ENCODE peak calls at places on chromosomes 2 and 18, in four cellular contexts. I, R, A and S are unnamed samples.

GRCh38 chr2:216691210-216691741 is 4.1 kb downstream of the IGFBP5 start:
- DNase-seq in I (no peak), R (peak), A (no peak), S (peak)

GRCh38 chr2:109046925-109047508 is 58.0 kb upstream of the EDAR start:
- DNase-seq in I (no peak), R (no peak), A (peak), S (no peak)

GRCh38 chr2:121608367-121608766 is 40.9 kb downstream of the CLASP1 start:
- DNase-seq in I (no peak), R (no peak), A (no peak), S (no peak)

GRCh38 chr2:96970910-96971309 is 15.5 kb downstream of the FAM178B start:
- DNase-seq in I (no peak), R (no peak), A (no peak), S (no peak)

GRCh38 chr2:157172866-157173578 is 84.5 kb upstream of the GALNT5 start:
- DNase-seq in I (no peak), R (no peak), A (no peak), S (no peak)

GRCh38 chr2:129766159-129766485 is 213.3 kb upstream of the RAB6C start:
- DNase-seq in I (no peak), R (no peak), A (no peak), S (no peak)

GRCh38 chr18:22032392-22032961 is 136.9 kb upstream of the GATA6 start:
- DNase-seq in I (no peak), R (no peak), A (peak), S (no peak)

GRCh38 chr2:40760071-40760666 is 308.3 kb upstream of the SLC8A1 start:
- DNase-seq in I (no peak), R (peak), A (no peak), S (peak)

GRCh38 chr2:240983361-240983995 is 14.9 kb upstream of the SNED1 start:
- DNase-seq in I (peak), R (peak), A (no peak), S (peak)

GRCh38 chr2:27566628-27567027 is 16.2 kb upstream of the ZNF512 start:
- DNase-seq in I (no peak), R (no peak), A (no peak), S (no peak)

GRCh38 chr2:9668686-9669338 is 38.0 kb upstream of the YWHAQ start:
- DNase-seq in I (no peak), R (no peak), A (no peak), S (no peak)

GRCh38 chr2:49226360-49226759 is 72.0 kb upstream of the FSHR start:
- DNase-seq in I (no peak), R (no peak), A (no peak), S (no peak)

GRCh38 chr18:7740815-7741214 is 173.7 kb downstream of the PTPRM start:
- DNase-seq in I (no peak), R (no peak), A (no peak), S (no peak)

GRCh38 chr2:211564441-211564840 is 974.2 kb downstream of the ERBB4 start:
- DNase-seq in I (no peak), R (no peak), A (no peak), S (no peak)

GRCh38 chr2:28978606-28979005 is 2.5 kb upstream of the TOGARAM2 start:
- DNase-seq in I (no peak), R (no peak), A (no peak), S (no peak)

GRCh38 chr2:214593723-214594122 is 182.9 kb downstream of the VWC2L start:
- DNase-seq in I (peak), R (no peak), A (no peak), S (no peak)

GRCh38 chr18:38470421-38470820 is 904.8 kb upstream of the CELF4 start:
- DNase-seq in I (no peak), R (no peak), A (no peak), S (no peak)
- TF ChIP-seq NRF1 in I (no peak), R (no peak), A (no peak), S (no peak)

DNA sequence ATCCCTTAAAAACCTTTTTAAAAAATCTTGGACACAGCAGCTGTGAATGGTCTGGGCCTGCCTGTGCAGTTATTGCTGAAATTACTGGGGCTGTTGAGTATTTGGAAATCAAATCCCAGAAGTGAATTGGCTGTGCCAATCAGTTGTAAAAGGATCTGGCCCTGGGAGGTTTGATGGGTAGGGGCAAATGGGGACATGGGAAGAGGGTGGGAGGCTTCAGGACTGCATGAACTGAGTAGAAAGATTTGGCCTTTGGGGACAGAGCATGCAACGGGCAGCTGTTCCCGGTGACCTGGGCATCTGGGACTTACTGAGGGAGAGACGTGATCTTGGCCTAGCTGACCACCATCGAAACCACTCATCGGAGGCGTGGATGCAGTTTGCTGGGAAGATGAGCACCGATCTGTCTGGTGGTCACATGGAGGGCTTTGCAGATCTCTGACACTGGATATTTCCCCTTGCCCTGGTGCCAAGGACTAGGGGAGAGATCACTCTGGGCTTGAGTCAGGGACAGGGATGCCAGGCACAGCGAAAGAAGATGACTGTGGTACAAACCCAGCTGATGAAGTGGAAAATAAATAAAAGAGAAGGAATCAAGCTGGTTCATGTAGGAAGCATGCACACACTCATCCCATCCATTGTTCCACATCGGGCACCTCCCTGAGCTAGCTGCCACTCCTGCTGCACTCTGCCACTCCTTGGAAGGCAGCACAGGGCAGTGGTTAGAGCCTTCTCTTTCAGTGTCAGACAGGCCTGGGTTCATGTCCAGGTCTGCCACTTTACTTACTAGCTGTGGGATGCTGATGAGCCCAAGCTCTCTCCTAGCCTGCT is 58.4 kb downstream of the SEMA4F start:
- DNase-seq in I (no peak), R (no peak), A (no peak), S (no peak)
- TF ChIP-seq NRF1 in I (no peak), R (no peak), A (no peak), S (no peak)

GRCh38 chr2:74052732-74053712 is 68.3 kb downstream of the TET3 start:
- DNase-seq in I (no peak), R (no peak), A (no peak), S (no peak)
- TF ChIP-seq NRF1 in I (no peak), R (no peak), A (no peak), S (no peak)

GRCh38 chr2:3229221-3229620 is 148.4 kb downstream of the EIPR1 start:
- DNase-seq in I (no peak), R (no peak), A (no peak), S (no peak)
- TF ChIP-seq NRF1 in I (no peak), R (no peak), A (no peak), S (no peak)

GRCh38 chr2:201932511-201932910 is 101.1 kb upstream of the FZD7 start:
- DNase-seq in I (no peak), R (peak), A (no peak), S (no peak)
- TF ChIP-seq NRF1 in I (no peak), R (no peak), A (no peak), S (no peak)

GRCh38 chr2:69459936-69460335 is 22.7 kb upstream of the NFU1 start:
- DNase-seq in I (no peak), R (no peak), A (no peak), S (no peak)

GRCh38 chr2:69465513-69466456 is 28.6 kb upstream of the NFU1 start:
- DNase-seq in I (no peak), R (no peak), A (no peak), S (no peak)

GRCh38 chr2:69466728-69467127 is 29.5 kb upstream of the NFU1 start:
- DNase-seq in I (no peak), R (no peak), A (no peak), S (no peak)

GRCh38 chr2:69462780-69463179 is 25.5 kb upstream of the NFU1 start:
- DNase-seq in I (no peak), R (no peak), A (no peak), S (no peak)

DNA sequence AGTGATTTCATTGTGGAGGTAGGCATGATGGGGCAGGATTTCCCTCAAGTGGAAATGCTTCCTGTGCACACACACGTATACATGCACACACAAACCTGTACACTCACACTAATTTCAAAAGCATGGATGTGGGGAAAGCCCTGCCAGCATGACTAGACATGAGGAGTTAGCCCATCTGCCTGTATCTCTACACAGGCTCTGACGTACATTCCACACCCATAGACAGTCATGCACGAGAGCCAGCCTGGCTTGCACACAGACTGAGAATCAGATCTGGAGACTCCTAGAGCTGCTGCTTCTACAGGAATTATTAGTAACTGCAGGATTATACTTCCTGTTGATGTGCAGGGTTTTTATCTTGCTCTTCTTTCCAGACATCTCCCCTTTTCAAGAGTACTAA is 27.3 kb upstream of the NFU1 start:
- DNase-seq in I (no peak), R (no peak), A (no peak), S (no peak)
- TF ChIP-seq NRF1 in I (no peak), R (no peak), A (no peak), S (no peak)

GRCh38 chr2:162282765-162283425 is 35.6 kb downstream of the IFIH1 start:
- DNase-seq in I (no peak), R (no peak), A (no peak), S (no peak)
- TF ChIP-seq NRF1 in I (no peak), R (no peak), A (no peak), S (no peak)

DNA sequence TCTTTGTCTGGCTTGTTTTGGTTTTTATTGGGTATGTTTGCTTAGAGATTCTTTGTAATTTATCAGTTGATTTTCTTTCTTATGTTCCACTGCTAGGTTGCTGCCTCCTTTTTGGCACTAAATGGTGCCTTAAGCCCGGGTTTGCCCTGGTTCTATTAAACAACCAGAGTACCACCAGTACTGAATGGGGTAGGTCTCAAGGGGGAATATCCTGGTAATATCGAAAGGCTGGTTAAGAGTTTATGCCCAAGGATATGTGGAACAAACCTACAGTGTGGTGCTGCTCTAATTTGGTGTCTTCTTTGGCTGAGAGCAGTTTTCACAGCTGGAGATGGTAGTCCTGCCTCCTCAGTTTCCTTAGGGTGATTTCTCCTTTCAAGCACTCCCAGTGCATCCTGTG is 76.5 kb downstream of the SEMA4F start:
- DNase-seq in I (no peak), R (no peak), A (no peak), S (no peak)
- TF ChIP-seq NRF1 in I (no peak), R (no peak), A (no peak), S (no peak)

GRCh38 chr2:23698116-23698732 is 228.7 kb downstream of the ATAD2B start:
- DNase-seq in I (no peak), R (peak), A (no peak), S (no peak)
- TF ChIP-seq NRF1 in I (no peak), R (no peak), A (no peak), S (no peak)

GRCh38 chr2:143429932-143430331 is 300.7 kb downstream of the ARHGAP15 start:
- DNase-seq in I (no peak), R (no peak), A (no peak), S (no peak)
- TF ChIP-seq NRF1 in I (no peak), R (no peak), A (no peak), S (no peak)